ENCODE peak calls at places on chromosomes 5 and 9, in ten cellular contexts. N is H7; C is renal cortical epithelial cell; B is stimulated activated CD8-positive, alpha-beta memory T cell treated with anti-CD3 and anti-CD28 coated beads, Interleukin-7, amount 100 ng/mL, for 1 hour; R is brain microvascular endothelial cell; Z is stimulated activated CD4-positive, alpha-beta T cell treated with anti-CD3 and anti-CD28 coated beads, Interleukin-4, amount 100 ng/mL, for 1 hour; H is NCI-H774; W is activated T-cell treated with anti-CD3 and anti-CD28 coated beads, Interleukin-2, amount 50 U/mL, for 1 hour; F is uterus; E is left cardiac atrium. A is an unnamed sample.

GRCh38 chr9:133889498-133890301 is 102.4 kb downstream of the VAV2 start:
- DNase-seq in N (peak; percentile 71), C (peak; percentile 47), B (no peak), R (no peak), Z (no peak), H (peak; percentile 77), W (no peak), F (no peak), E (no peak), A (no peak)

GRCh38 chr5:7849531-7850240 is 1.2 kb downstream of the CFAP90 start:
- DNase-seq in N (peak; percentile 80), C (no peak), B (no peak), R (no peak), Z (no peak), H (peak; percentile 7), W (no peak), F (no peak), E (no peak), A (no peak)

GRCh38 chr9:120507936-120508510 is 71.9 kb downstream of the CDK5RAP2 start:
- DNase-seq in N (no peak), C (no peak), B (no peak), R (no peak), Z (no peak), H (no peak), W (no peak), F (no peak), E (no peak), A (no peak)

GRCh38 chr5:151880304-151880703 is 44.3 kb downstream of the GLRA1 start:
- DNase-seq in N (no peak), C (no peak), B (no peak), R (no peak), Z (no peak), H (peak; percentile 32), W (no peak), F (no peak), E (peak; percentile 55), A (no peak)

GRCh38 chr5:32785639-32786216 is 74.6 kb downstream of the NPR3 start:
- DNase-seq in N (no peak), C (peak; percentile 92), B (no peak), R (peak; percentile 62), Z (no peak), H (no peak), W (no peak), F (no peak), E (no peak), A (no peak)

GRCh38 chr5:95958308-95959014 is 3.2 kb downstream of the ELL2 start:
- DNase-seq in N (peak; percentile 18), C (peak; percentile 43), B (no peak), R (no peak), Z (no peak), H (no peak), W (no peak), F (no peak), E (no peak), A (no peak)

GRCh38 chr9:91698266-91698665 is 251.8 kb downstream of the ROR2 start:
- DNase-seq in N (no peak), C (no peak), B (no peak), R (no peak), Z (no peak), H (no peak), W (no peak), F (no peak), E (no peak), A (no peak)

GRCh38 chr5:14597080-14597479 is 15.5 kb downstream of the OTULINL start:
- DNase-seq in N (no peak), C (no peak), B (no peak), R (no peak), Z (no peak), H (no peak), W (no peak), F (no peak), E (no peak), A (no peak)

GRCh38 chr9:74035786-74036185 is 461.3 kb upstream of the RORB start:
- DNase-seq in N (no peak), C (peak; percentile 2), B (no peak), R (no peak), Z (no peak), H (no peak), W (no peak), F (no peak), E (no peak), A (no peak)

GRCh38 chr5:142754031-142754430 is 16.1 kb upstream of the ARHGAP26 start:
- DNase-seq in N (no peak), C (no peak), B (no peak), R (no peak), Z (no peak), H (no peak), W (no peak), F (no peak), E (peak; percentile 42), A (no peak)

GRCh38 chr9:94687451-94687850 is 39.0 kb upstream of the AOPEP start:
- DNase-seq in N (no peak), C (peak; percentile 17), B (no peak), R (no peak), Z (no peak), H (no peak), W (no peak), F (no peak), E (no peak), A (no peak)

GRCh38 chr5:10524376-10525123 is 39.3 kb upstream of the ANKRD33B start:
- DNase-seq in N (no peak), C (no peak), B (no peak), R (peak; percentile 76), Z (no peak), H (no peak), W (no peak), F (no peak), E (no peak), A (peak; percentile 49)

GRCh38 chr9:93619272-93619775 is 42.9 kb downstream of the PHF2 start:
- DNase-seq in N (peak; percentile 37), C (no peak), B (no peak), R (no peak), Z (no peak), H (no peak), W (no peak), F (no peak), E (no peak), A (no peak)

GRCh38 chr5:154858972-154859950 is 834 bp downstream of the CNOT8 start:
- DNase-seq in N (peak; percentile 21), C (no peak), B (no peak), R (no peak), Z (no peak), H (no peak), W (peak; percentile 28), F (no peak), E (no peak), A (no peak)

GRCh38 chr9:16328349-16328748 is 542.1 kb downstream of the BNC2 start:
- DNase-seq in N (no peak), C (no peak), B (no peak), R (no peak), Z (no peak), H (no peak), W (no peak), F (no peak), E (no peak), A (no peak)

GRCh38 chr9:33101104-33101951 is 24.9 kb upstream of the SMU1 start:
- DNase-seq in N (no peak), C (peak; percentile 88), B (no peak), R (peak; percentile 36), Z (no peak), H (no peak), W (no peak), F (no peak), E (peak; percentile 31), A (no peak)

GRCh38 chr5:132497488-132497997 is 7.0 kb upstream of the IRF1 start:
- DNase-seq in N (peak; percentile 44), C (peak; percentile 93), B (no peak), R (peak; percentile 89), Z (peak; percentile 3), H (no peak), W (no peak), F (peak; percentile 80), E (peak; percentile 89), A (peak; percentile 82)

GRCh38 chr9:20312732-20313131 is 309.6 kb downstream of the MLLT3 start:
- DNase-seq in N (no peak), C (peak; percentile 19), B (no peak), R (peak; percentile 39), Z (no peak), H (no peak), W (no peak), F (no peak), E (no peak), A (no peak)

A was measured in non-pigmented ciliary epithelial cell.